ENCODE peak calls at places on chromosomes 3 and 15, in nine cellular contexts. V, W, L, Q, P, O, H, T and I are unnamed samples.

GRCh38 chr15:50765202-50765967 is at the start of gene SPPL2A:
- DNase-seq in V (peak; percentile 84), W (peak; percentile 94), L (peak; percentile 85), Q (peak; percentile 90), P (peak; percentile 61), O (peak; percentile 71), H (peak; percentile 95), T (peak; percentile 87), I (peak; percentile 40)

GRCh38 chr15:89376441-89376840 is 41.8 kb upstream of the POLG start:
- DNase-seq in V (no peak), W (no peak), L (no peak), Q (no peak), P (no peak), O (no peak), H (no peak), T (no peak), I (no peak)

GRCh38 chr15:92817339-92817886 is 82.7 kb upstream of the CHD2 start:
- DNase-seq in V (no peak), W (no peak), L (no peak), Q (no peak), P (no peak), O (no peak), H (no peak), T (no peak), I (no peak)

GRCh38 chr3:184430940-184431339 is 51.1 kb downstream of the CHRD start:
- DNase-seq in V (no peak), W (no peak), L (no peak), Q (no peak), P (no peak), O (no peak), H (no peak), T (no peak), I (no peak)

GRCh38 chr3:164375538-164375937 is 702.8 kb downstream of the SI start:
- DNase-seq in V (no peak), W (peak; percentile 12), L (no peak), Q (peak; percentile 1), P (no peak), O (no peak), H (no peak), T (no peak), I (no peak)

GRCh38 chr3:47035645-47036044 is 56.2 kb downstream of the NBEAL2 start:
- DNase-seq in V (peak; percentile 63), W (no peak), L (no peak), Q (peak; percentile 71), P (no peak), O (no peak), H (no peak), T (no peak), I (no peak)

GRCh38 chr15:75661779-75662140 is 14.0 kb downstream of the SNX33 start:
- DNase-seq in V (no peak), W (no peak), L (no peak), Q (no peak), P (no peak), O (no peak), H (no peak), T (no peak), I (no peak)

GRCh38 chr3:191543018-191543417 is 82.1 kb downstream of the PYDC2 start:
- DNase-seq in V (no peak), W (no peak), L (no peak), Q (no peak), P (no peak), O (no peak), H (no peak), T (no peak), I (no peak)

GRCh38 chr3:127412578-127413317 is 124.9 kb upstream of the PRR20G start:
- DNase-seq in V (no peak), W (no peak), L (no peak), Q (no peak), P (no peak), O (no peak), H (no peak), T (peak; percentile 1), I (no peak)

GRCh38 chr3:146203761-146204160 is 42.8 kb upstream of the PLOD2 start:
- DNase-seq in V (no peak), W (no peak), L (no peak), Q (no peak), P (no peak), O (no peak), H (no peak), T (no peak), I (no peak)

GRCh38 chr3:113245775-113246174 is 34.4 kb downstream of the BOC start:
- DNase-seq in V (peak; percentile 15), W (peak; percentile 90), L (no peak), Q (no peak), P (no peak), O (no peak), H (no peak), T (peak; percentile 67), I (no peak)

GRCh38 chr15:43762824-43763223 is 13.9 kb downstream of the ELL3 start:
- DNase-seq in V (peak; percentile 92), W (peak; percentile 31), L (no peak), Q (peak; percentile 84), P (no peak), O (no peak), H (no peak), T (no peak), I (no peak)

GRCh38 chr3:81419196-81419595 is 342.2 kb downstream of the GBE1 start:
- DNase-seq in V (peak; percentile 22), W (peak; percentile 55), L (no peak), Q (peak; percentile 46), P (no peak), O (no peak), H (peak; percentile 3), T (no peak), I (no peak)

GRCh38 chr3:66507631-66508260 is 6.9 kb upstream of the LRIG1 start:
- DNase-seq in V (no peak), W (no peak), L (peak; percentile 28), Q (no peak), P (no peak), O (no peak), H (no peak), T (peak; percentile 60), I (no peak)

GRCh38 chr15:45448066-45448510 is 69.7 kb upstream of the GATM start:
- DNase-seq in V (peak; percentile 38), W (peak; percentile 46), L (peak; percentile 10), Q (no peak), P (no peak), O (no peak), H (no peak), T (no peak), I (no peak)

GRCh38 chr3:112776000-112776399 is 70.7 kb downstream of the CD200R1L start:
- DNase-seq in V (peak; percentile 56), W (peak; percentile 83), L (no peak), Q (no peak), P (no peak), O (no peak), H (no peak), T (no peak), I (peak; percentile 71)

GRCh38 chr3:122577409-122578028 is at the start of gene PARP15:
- DNase-seq in V (no peak), W (peak; percentile 40), L (no peak), Q (peak; percentile 14), P (peak; percentile 45), O (peak; percentile 43), H (no peak), T (peak; percentile 13), I (no peak)
- H3K4me3 ChIP-seq in V (peak within 1 kb of the TSS; percentile 32), W (peak within 1 kb of the TSS; percentile 63), L (no peak within 1 kb of the TSS), Q (peak within 1 kb of the TSS; percentile 46), P (peak within 1 kb of the TSS; percentile 74), O (peak within 1 kb of the TSS; percentile 82), H (no peak within 1 kb of the TSS), T (peak within 1 kb of the TSS; percentile 36), I (peak within 1 kb of the TSS; percentile 5)

GRCh38 chr15:65903296-65904073 is 34.2 kb downstream of the RAB11A start:
- DNase-seq in V (peak; percentile 51), W (no peak), L (no peak), Q (peak; percentile 43), P (no peak), O (no peak), H (no peak), T (no peak), I (no peak)

GRCh38 chr15:65900488-65900887 is 31.2 kb downstream of the RAB11A start:
- DNase-seq in V (no peak), W (no peak), L (no peak), Q (no peak), P (no peak), O (no peak), H (no peak), T (no peak), I (no peak)

GRCh38 chr15:65901836-65902235 is 32.5 kb downstream of the RAB11A start:
- DNase-seq in V (no peak), W (no peak), L (no peak), Q (no peak), P (no peak), O (no peak), H (no peak), T (no peak), I (no peak)

GRCh38 chr15:65901336-65901735 is 32.0 kb downstream of the RAB11A start:
- DNase-seq in V (no peak), W (no peak), L (no peak), Q (no peak), P (no peak), O (no peak), H (no peak), T (no peak), I (no peak)

GRCh38 chr15:65902373-65902772 is 33.1 kb downstream of the RAB11A start:
- DNase-seq in V (peak; percentile 6), W (no peak), L (peak; percentile 22), Q (no peak), P (no peak), O (no peak), H (peak; percentile 73), T (peak; percentile 34), I (peak; percentile 56)
- H3K4me1 ChIP-seq in V (peaks cover 5% of the 10 kb centered on the region), W (no peaks in the 10 kb centered on the region), L (peaks cover 9% of the 10 kb centered on the region), Q (no peaks in the 10 kb centered on the region), P (no peaks in the 10 kb centered on the region), O (no peaks in the 10 kb centered on the region), H (peaks cover 30% of the 10 kb centered on the region), T (peaks cover 31% of the 10 kb centered on the region), I (peaks cover 30% of the 10 kb centered on the region)

GRCh38 chr3:107704477-107704876 is 181.7 kb downstream of the BBX start:
- DNase-seq in V (peak; percentile 70), W (peak; percentile 58), L (no peak), Q (peak; percentile 21), P (no peak), O (no peak), H (no peak), T (no peak), I (no peak)
- H3K4me3 ChIP-seq in V (no peak overlapping the region), W (no peak overlapping the region), L (no peak overlapping the region), Q (no peak overlapping the region), P (no peak overlapping the region), O (no peak overlapping the region), H (no peak overlapping the region), T (no peak overlapping the region), I (no peak overlapping the region)

DNA sequence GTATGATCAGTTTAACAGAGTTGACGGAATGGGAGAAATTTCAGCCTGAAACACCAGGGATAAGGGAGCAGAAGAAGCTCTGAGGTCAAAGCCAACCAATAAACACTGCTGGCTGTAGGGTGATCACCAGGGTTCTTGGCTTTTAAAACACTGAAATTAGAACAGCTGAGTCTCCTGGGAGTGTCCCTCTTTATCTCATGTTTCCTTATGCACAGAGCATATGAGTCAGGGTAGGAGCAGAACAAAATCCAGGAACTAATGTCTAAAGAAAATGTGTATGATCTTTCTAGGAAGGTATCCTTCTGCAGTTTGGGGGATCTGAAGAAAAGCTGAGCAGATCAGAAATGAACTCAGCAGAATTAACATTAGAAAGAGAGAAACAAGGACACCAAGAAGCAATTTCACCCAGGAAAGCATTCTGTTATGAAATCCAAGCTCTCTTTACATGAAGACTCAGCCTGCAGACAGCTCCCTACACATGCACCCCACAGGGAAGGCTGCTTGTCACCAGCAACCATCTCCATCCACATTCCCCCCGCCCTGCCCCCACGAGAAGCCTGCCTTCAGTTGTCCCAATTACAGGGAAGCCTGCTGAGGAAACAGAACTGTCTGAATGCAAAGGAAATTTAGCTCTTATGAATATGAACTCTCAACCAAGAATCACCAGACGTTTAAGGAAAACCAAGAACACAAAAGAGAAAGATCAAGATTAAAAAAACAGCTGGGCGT is 469.8 kb downstream of the PDCD6IP start:
- DNase-seq in V (no peak), W (no peak), L (no peak), Q (no peak), P (no peak), O (no peak), H (no peak), T (no peak), I (no peak)
- H3K4me1 ChIP-seq in V (no peaks in the 10 kb centered on the region), W (no peaks in the 10 kb centered on the region), L (no peaks in the 10 kb centered on the region), Q (no peaks in the 10 kb centered on the region), P (no peaks in the 10 kb centered on the region), O (no peaks in the 10 kb centered on the region), H (no peaks in the 10 kb centered on the region), T (peaks cover 21% of the 10 kb centered on the region), I (no peaks in the 10 kb centered on the region)